ENCODE peak calls at places on chromosomes 11 and 22, in four cellular contexts. Z is upper lobe of right lung, A is neural progenitor cell, P is mammary epithelial cell. R is an unnamed sample.

GRCh38 chr11:122995526-122995925 is 13.9 kb upstream of the BSX start:
- DNase-seq in Z (no peak), A (peak), P (no peak), R (no peak)

GRCh38 chr11:5204787-5205186 is 4.3 kb upstream of the OR51V1 start:
- DNase-seq in P (peak), A (peak), Z (no peak), R (peak)

GRCh38 chr11:11292839-11293238 is 60.2 kb downstream of the CSNK2A3 start:
- DNase-seq in Z (no peak), P (no peak), A (no peak), R (no peak)

GRCh38 chr22:20257474-20258299 is 10.4 kb downstream of the RTN4R start:
- DNase-seq in A (no peak), Z (no peak), P (no peak), R (no peak)

GRCh38 chr11:110463153-110463552 is 33.4 kb downstream of the FDX1 start:
- DNase-seq in A (peak), Z (peak), P (no peak), R (no peak)

GRCh38 chr11:10309163-10310093 is 4.6 kb downstream of the ADM start:
- DNase-seq in Z (peak), A (no peak), P (peak), R (no peak)

GRCh38 chr11:69382131-69383128 is 88.5 kb downstream of the MYEOV start:
- DNase-seq in Z (peak), P (no peak), A (no peak), R (peak)

GRCh38 chr11:106076421-106076922 is 675 bp downstream of the KBTBD3 start:
- DNase-seq in Z (no peak), P (no peak), A (peak), R (no peak)

GRCh38 chr11:20363500-20364411 is at the start of gene HTATIP2:
- DNase-seq in A (peak), P (peak), Z (peak), R (peak)

GRCh38 chr11:35066783-35067476 is 72.0 kb upstream of the CD44 start:
- DNase-seq in P (no peak), Z (no peak), A (no peak), R (no peak)

GRCh38 chr11:47161134-47161854 is 15.4 kb downstream of the ARFGAP2 start:
- DNase-seq in A (peak), Z (no peak), P (peak), R (peak)

GRCh38 chr11:83661491-83662350 is 375.6 kb upstream of the CCDC90B start:
- DNase-seq in P (peak), Z (no peak), A (no peak), R (no peak)

GRCh38 chr11:16881074-16881709 is 133.0 kb downstream of the PLEKHA7 start:
- DNase-seq in P (peak), Z (peak), A (peak), R (no peak)

GRCh38 chr11:113895367-113896155 is 9.0 kb upstream of the HTR3B start:
- DNase-seq in P (no peak), Z (no peak), A (peak), R (no peak)

GRCh38 chr11:57407941-57408475 is 17.6 kb upstream of the PRG2 start:
- DNase-seq in P (no peak), A (no peak), Z (no peak), R (no peak)

GRCh38 chr22:37248251-37248650 is 4.2 kb upstream of the RAC2 start:
- DNase-seq in Z (peak), A (no peak), P (peak), R (no peak)

GRCh38 chr11:124753207-124753606 is 1.2 kb upstream of the VSIG2 start:
- DNase-seq in Z (no peak), A (no peak), P (no peak), R (peak)

GRCh38 chr11:61554172-61554988 is 26.5 kb downstream of the SYT7 start:
- DNase-seq in Z (no peak), A (no peak), P (no peak), R (no peak)

GRCh38 chr11:102267602-102268001 is 49.7 kb upstream of the BIRC3 start:
- DNase-seq in A (no peak), Z (no peak), P (peak), R (no peak)

GRCh38 chr22:46803031-46803880 is 40.8 kb downstream of the TBC1D22A start:
- DNase-seq in P (peak), Z (peak), A (peak), R (peak)

GRCh38 chr22:22031571-22031970 is 49.0 kb upstream of the TOP3B start:
- DNase-seq in Z (no peak), A (no peak), P (no peak), R (no peak)

GRCh38 chr11:10348650-10349280 is 43.9 kb downstream of the ADM start:
- DNase-seq in Z (no peak), A (no peak), P (peak), R (no peak)

GRCh38 chr11:2525941-2526807 is 81.4 kb downstream of the KCNQ1 start:
- DNase-seq in Z (peak), A (no peak), P (no peak), R (no peak)

GRCh38 chr11:74090701-74091100 is 80.1 kb downstream of the C2CD3 start:
- DNase-seq in Z (no peak), P (no peak), A (peak), R (no peak)

GRCh38 chr11:31656051-31656450 is 146.5 kb downstream of the ELP4 start:
- DNase-seq in Z (no peak), A (no peak), P (peak), R (no peak)

GRCh38 chr11:109752212-109752825 is 330.3 kb downstream of the C11orf87 start:
- DNase-seq in A (no peak), Z (no peak), P (no peak), R (no peak)

GRCh38 chr11:119362741-119363080 is 16.2 kb upstream of the MFRP start:
- DNase-seq in Z (no peak), A (no peak), P (no peak), R (no peak)

GRCh38 chr11:6703247-6704063 is 20.3 kb upstream of the MRPL17 start:
- DNase-seq in P (peak), A (peak), Z (no peak), R (no peak)

GRCh38 chr11:44243633-44244343 is 66.2 kb downstream of the ALX4 start:
- DNase-seq in P (no peak), A (peak), Z (no peak), R (no peak)

GRCh38 chr11:126607374-126607773 is 251.9 kb downstream of the ST3GAL4 start:
- DNase-seq in Z (no peak), A (peak), P (peak), R (peak)

GRCh38 chr11:1335264-1335810 is 25.9 kb upstream of the TOLLIP start:
- DNase-seq in Z (no peak), P (no peak), A (no peak), R (no peak)

GRCh38 chr11:44140805-44141204 is 45.3 kb downstream of the EXT2 start:
- DNase-seq in Z (no peak), A (no peak), P (no peak), R (no peak)

GRCh38 chr11:118918686-118919280 is 6.9 kb downstream of the BCL9L start:
- DNase-seq in P (no peak), Z (no peak), A (no peak), R (no peak)

GRCh38 chr11:12207384-12208150 is 97.2 kb downstream of the MICAL2 start:
- DNase-seq in A (no peak), P (no peak), Z (peak), R (no peak)

GRCh38 chr11:107824668-107825369 is 33.8 kb downstream of the SLC35F2 start:
- DNase-seq in Z (no peak), A (no peak), P (no peak), R (no peak)

GRCh38 chr11:78179459-78180071 is 8.9 kb downstream of the KCTD21 start:
- DNase-seq in P (no peak), A (no peak), Z (no peak), R (no peak)

GRCh38 chr11:121656333-121657090 is 203.7 kb upstream of the SORL1-AS1 start:
- DNase-seq in Z (no peak), P (no peak), A (peak), R (peak)

GRCh38 chr11:945986-946385 is 20.3 kb downstream of the AP2A2 start:
- DNase-seq in Z (no peak), A (peak), P (no peak), R (no peak)

GRCh38 chr11:293293-293851 is 4.4 kb downstream of the PGGHG start:
- DNase-seq in Z (peak), P (no peak), A (no peak), R (no peak)

GRCh38 chr22:44729391-44730012 is 22.9 kb upstream of the ARHGAP8 start:
- DNase-seq in Z (no peak), P (no peak), A (no peak), R (no peak)
- TF ChIP-seq CTCF in Z (peak), P (no peak), A (no peak), R (no peak)

GRCh38 chr11:8614497-8614896 is 20.5 kb upstream of the STK33 start:
- DNase-seq in A (no peak), P (no peak), Z (no peak), R (no peak)

GRCh38 chr11:8613036-8613435 is 19.0 kb upstream of the STK33 start:
- DNase-seq in A (no peak), P (peak), Z (no peak), R (no peak)

GRCh38 chr11:8612522-8612921 is 18.5 kb upstream of the STK33 start:
- DNase-seq in A (no peak), P (no peak), Z (no peak), R (no peak)

GRCh38 chr11:8617063-8617462 is 23.0 kb upstream of the STK33 start:
- DNase-seq in Z (no peak), P (no peak), A (no peak), R (no peak)

GRCh38 chr11:8615633-8616032 is 21.6 kb upstream of the STK33 start:
- DNase-seq in P (peak), Z (no peak), A (no peak), R (no peak)
- TF ChIP-seq CTCF in P (no peak), Z (no peak), A (no peak), R (no peak)

GRCh38 chr11:36791957-36792356 is 193.9 kb upstream of the RAG2 start:
- DNase-seq in Z (no peak), P (no peak), A (no peak), R (no peak)

GRCh38 chr11:36790450-36790849 is 192.4 kb upstream of the RAG2 start:
- DNase-seq in Z (no peak), P (no peak), A (peak), R (no peak)

GRCh38 chr11:36792870-36793541 is 195.0 kb upstream of the RAG2 start:
- DNase-seq in P (no peak), Z (no peak), A (no peak), R (no peak)

GRCh38 chr11:36793542-36793926 is 195.5 kb upstream of the RAG2 start:
- DNase-seq in Z (no peak), P (no peak), A (peak), R (no peak)
- TF ChIP-seq CTCF in Z (peak), P (no peak), A (peak), R (no peak)

GRCh38 chr11:77039491-77040400 is 5.5 kb downstream of the B3GNT6 start:
- DNase-seq in A (peak), Z (peak), P (peak), R (peak)
- TF ChIP-seq CTCF in A (peak), Z (peak), P (peak), R (peak)

GRCh38 chr22:26534874-26535470 is 22.7 kb upstream of the TFIP11 start:
- DNase-seq in P (no peak), Z (no peak), A (no peak), R (no peak)
- TF ChIP-seq CTCF in P (no peak), Z (no peak), A (no peak), R (no peak)

DNA sequence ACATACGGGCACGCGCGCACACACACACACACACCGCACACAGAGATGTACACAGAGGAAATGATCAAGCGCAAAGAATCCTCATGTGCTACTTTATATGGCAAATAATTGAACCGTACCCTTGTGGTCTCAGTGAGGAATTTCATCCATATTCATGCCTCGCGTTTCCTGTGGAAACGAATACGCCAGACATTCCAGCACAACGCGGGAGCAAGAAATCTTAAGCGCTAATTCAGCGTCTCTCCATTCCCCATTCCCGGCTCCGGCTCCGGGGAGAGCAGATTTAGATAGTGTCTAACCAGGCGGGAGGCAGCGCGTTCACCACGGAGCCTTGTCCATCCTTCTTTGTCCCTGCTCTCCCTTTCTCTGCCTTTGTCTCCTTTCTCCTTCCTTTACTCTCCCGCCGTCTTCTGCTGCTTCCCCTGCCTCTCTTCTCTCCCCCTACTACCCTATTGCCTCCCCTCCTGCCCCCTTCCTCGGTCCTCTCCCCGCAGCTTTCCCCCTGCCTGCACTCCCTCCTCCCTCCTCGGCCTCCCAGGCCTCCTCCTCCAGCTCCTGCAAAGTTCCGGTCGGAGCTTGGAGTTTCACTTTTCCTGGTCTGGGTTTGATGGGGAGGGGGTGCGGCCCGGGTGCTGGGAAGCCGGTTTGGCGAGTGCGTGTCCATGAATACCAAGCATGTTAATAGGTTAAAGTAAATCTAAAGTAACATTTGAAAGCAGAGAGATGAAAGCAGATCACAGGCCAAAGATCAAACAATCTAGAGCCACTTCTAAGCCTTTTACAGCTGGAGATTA is 579.3 kb downstream of the BUD13 start:
- DNase-seq in Z (peak), P (peak), A (peak), R (no peak)
- TF ChIP-seq CTCF in Z (peak), P (no peak), A (peak), R (no peak)

DNA sequence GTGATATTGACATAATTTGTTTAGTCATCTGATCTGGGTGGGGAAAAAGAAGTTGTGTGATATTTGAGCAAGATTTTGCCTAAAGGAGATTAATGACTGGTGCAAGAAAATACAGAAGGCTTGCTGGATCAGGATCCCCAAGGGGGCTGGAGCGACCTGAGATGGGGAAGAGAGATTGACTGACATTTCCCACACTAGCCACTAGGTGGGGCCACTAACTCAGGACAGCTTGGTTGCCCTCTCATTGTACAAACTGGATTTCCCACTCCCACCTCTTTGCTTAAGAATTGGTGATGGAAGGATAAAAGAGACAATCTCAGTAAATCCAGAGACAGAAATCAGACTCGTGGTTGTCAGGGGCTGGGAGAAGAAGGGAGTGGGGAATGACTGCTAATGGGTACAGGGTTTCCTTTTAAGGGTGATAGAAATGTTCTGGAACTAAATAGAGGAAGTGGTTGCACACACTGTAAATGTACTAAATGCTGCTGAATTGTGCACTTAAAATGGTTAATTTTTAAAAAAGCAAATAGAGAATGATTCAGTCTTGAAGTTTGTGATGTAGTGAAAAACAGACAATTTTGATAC is 50.7 kb downstream of the CTTN start:
- DNase-seq in Z (no peak), P (no peak), A (no peak), R (no peak)
- TF ChIP-seq CTCF in Z (peak), P (peak), A (peak), R (peak)

GRCh38 chr22:31838917-31839316 is 85.1 kb downstream of the DEPDC5 start:
- DNase-seq in A (no peak), Z (no peak), P (peak), R (no peak)

GRCh38 chr22:31839986-31840385 is 86.2 kb downstream of the DEPDC5 start:
- DNase-seq in A (no peak), Z (no peak), P (no peak), R (no peak)

GRCh38 chr22:31840581-31840980 is 86.8 kb downstream of the DEPDC5 start:
- DNase-seq in P (no peak), Z (no peak), A (no peak), R (no peak)

GRCh38 chr22:31833930-31834329 is 80.1 kb downstream of the DEPDC5 start:
- DNase-seq in A (no peak), P (no peak), Z (no peak), R (no peak)

DNA sequence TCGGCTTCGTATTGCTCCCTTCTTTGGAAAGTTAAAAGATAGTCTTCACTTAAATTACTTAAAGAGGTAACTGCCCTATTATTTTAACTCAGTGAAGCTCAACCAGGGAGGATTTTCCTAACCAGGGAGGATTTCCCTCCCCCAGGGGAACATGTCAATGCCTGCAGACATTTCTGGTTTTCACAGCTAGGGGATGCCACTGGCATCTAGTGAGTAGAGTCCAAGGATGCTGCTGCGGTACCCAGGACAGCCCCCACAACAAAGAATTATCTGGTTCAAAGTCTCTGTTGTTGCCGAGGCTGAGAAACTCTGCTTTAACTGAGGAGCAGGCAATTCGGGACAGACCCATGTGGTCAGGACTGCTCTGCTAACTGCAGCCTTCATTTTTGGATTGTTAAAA is 82.2 kb downstream of the DEPDC5 start:
- DNase-seq in P (no peak), A (peak), Z (no peak), R (no peak)
- TF ChIP-seq CTCF in P (no peak), A (peak), Z (no peak), R (no peak)